ENCODE peak calls at places on chromosomes 7 and 10, in four cellular contexts. One of them, this sample, is unnamed. For H3K27me3, the result is how much of the 10 kb centered on the place peaks cover.

GRCh38 chr10:44402465-44403205 is 17.7 kb upstream of the CXCL12 start:
- DNase-seq in cardiac muscle cell: no peak
- DNase-seq in brain microvascular endothelial cell: no peak
- DNase-seq in uterus: no peak
- DNase-seq in this sample: no peak

GRCh38 chr10:26721561-26721960 is 24.1 kb downstream of the PDSS1 start:
- DNase-seq in uterus: no peak
- DNase-seq in cardiac muscle cell: no peak
- DNase-seq in brain microvascular endothelial cell: no peak
- DNase-seq in this sample: no peak

GRCh38 chr10:46556515-46557318 is at the start of gene GPRIN2:
- DNase-seq in uterus: peak
- DNase-seq in brain microvascular endothelial cell: no peak
- DNase-seq in cardiac muscle cell: peak
- DNase-seq in this sample: no peak

GRCh38 chr7:22001345-22002004 is 55.8 kb upstream of the CDCA7L start:
- DNase-seq in cardiac muscle cell: peak
- DNase-seq in brain microvascular endothelial cell: peak
- DNase-seq in uterus: no peak
- DNase-seq in this sample: no peak

GRCh38 chr10:70458329-70459060 is 17.0 kb upstream of the NODAL start:
- DNase-seq in uterus: peak
- DNase-seq in brain microvascular endothelial cell: peak
- DNase-seq in cardiac muscle cell: peak
- DNase-seq in this sample: peak

GRCh38 chr10:133132711-133133291 is 27.2 kb upstream of the KNDC1 start:
- DNase-seq in brain microvascular endothelial cell: no peak
- DNase-seq in uterus: peak
- DNase-seq in cardiac muscle cell: no peak
- DNase-seq in this sample: no peak

GRCh38 chr10:29618341-29619171 is 16.2 kb downstream of the SVIL start:
- DNase-seq in brain microvascular endothelial cell: no peak
- DNase-seq in uterus: peak
- DNase-seq in cardiac muscle cell: no peak
- DNase-seq in this sample: no peak

GRCh38 chr7:52685351-52685750 is 350.1 kb upstream of the POM121L12 start:
- DNase-seq in cardiac muscle cell: no peak
- DNase-seq in uterus: no peak
- DNase-seq in brain microvascular endothelial cell: no peak
- DNase-seq in this sample: no peak

GRCh38 chr10:77504870-77505257 is 132.7 kb downstream of the KCNMA1 start:
- DNase-seq in uterus: no peak
- DNase-seq in cardiac muscle cell: no peak
- DNase-seq in brain microvascular endothelial cell: peak
- DNase-seq in this sample: no peak

GRCh38 chr7:6269527-6269926 is 2.9 kb downstream of the CYTH3 start:
- DNase-seq in uterus: no peak
- DNase-seq in cardiac muscle cell: no peak
- DNase-seq in brain microvascular endothelial cell: no peak
- DNase-seq in this sample: no peak

GRCh38 chr7:131040467-131040932 is 287.2 kb upstream of the MKLN1 start:
- DNase-seq in cardiac muscle cell: peak
- DNase-seq in uterus: peak
- DNase-seq in brain microvascular endothelial cell: peak
- DNase-seq in this sample: no peak

GRCh38 chr7:47666164-47666862 is 84.4 kb upstream of the TNS3 start:
- DNase-seq in uterus: no peak
- DNase-seq in brain microvascular endothelial cell: peak
- DNase-seq in cardiac muscle cell: no peak
- DNase-seq in this sample: no peak

GRCh38 chr7:28434510-28434909 is 22.2 kb downstream of the CREB5 start:
- DNase-seq in cardiac muscle cell: no peak
- DNase-seq in uterus: no peak
- DNase-seq in brain microvascular endothelial cell: no peak
- DNase-seq in this sample: no peak

GRCh38 chr7:14691034-14691433 is 211.5 kb downstream of the DGKB start:
- DNase-seq in brain microvascular endothelial cell: no peak
- DNase-seq in cardiac muscle cell: no peak
- DNase-seq in uterus: no peak
- DNase-seq in this sample: no peak

GRCh38 chr7:157525501-157525915 is 188.7 kb downstream of the DNAJB6 start:
- DNase-seq in brain microvascular endothelial cell: no peak
- DNase-seq in uterus: no peak
- DNase-seq in cardiac muscle cell: no peak
- DNase-seq in this sample: no peak

GRCh38 chr7:46776790-46777189 is 805.1 kb downstream of the TNS3 start:
- DNase-seq in cardiac muscle cell: peak
- DNase-seq in uterus: no peak
- DNase-seq in brain microvascular endothelial cell: no peak
- DNase-seq in this sample: no peak

GRCh38 chr7:926061-927030 is 28.1 kb downstream of the ADAP1 start:
- DNase-seq in cardiac muscle cell: no peak
- DNase-seq in uterus: peak
- DNase-seq in brain microvascular endothelial cell: no peak
- DNase-seq in this sample: no peak
- H3K27ac ChIP-seq in cardiac muscle cell: no peak
- H3K27ac ChIP-seq in uterus: no peak
- H3K27ac ChIP-seq in brain microvascular endothelial cell: no peak
- H3K27ac ChIP-seq in this sample: no peak

GRCh38 chr7:40192036-40192435 is 57.2 kb downstream of the SUGCT start:
- DNase-seq in uterus: no peak
- DNase-seq in cardiac muscle cell: no peak
- DNase-seq in brain microvascular endothelial cell: no peak
- DNase-seq in this sample: no peak

GRCh38 chr7:40186586-40186985 is 51.8 kb downstream of the SUGCT start:
- DNase-seq in brain microvascular endothelial cell: no peak
- DNase-seq in uterus: no peak
- DNase-seq in cardiac muscle cell: no peak
- DNase-seq in this sample: no peak
- TF ChIP-seq CTCF in brain microvascular endothelial cell: peak
- TF ChIP-seq CTCF in uterus: no peak
- TF ChIP-seq CTCF in cardiac muscle cell: no peak
- TF ChIP-seq CTCF in this sample: no peak

DNA sequence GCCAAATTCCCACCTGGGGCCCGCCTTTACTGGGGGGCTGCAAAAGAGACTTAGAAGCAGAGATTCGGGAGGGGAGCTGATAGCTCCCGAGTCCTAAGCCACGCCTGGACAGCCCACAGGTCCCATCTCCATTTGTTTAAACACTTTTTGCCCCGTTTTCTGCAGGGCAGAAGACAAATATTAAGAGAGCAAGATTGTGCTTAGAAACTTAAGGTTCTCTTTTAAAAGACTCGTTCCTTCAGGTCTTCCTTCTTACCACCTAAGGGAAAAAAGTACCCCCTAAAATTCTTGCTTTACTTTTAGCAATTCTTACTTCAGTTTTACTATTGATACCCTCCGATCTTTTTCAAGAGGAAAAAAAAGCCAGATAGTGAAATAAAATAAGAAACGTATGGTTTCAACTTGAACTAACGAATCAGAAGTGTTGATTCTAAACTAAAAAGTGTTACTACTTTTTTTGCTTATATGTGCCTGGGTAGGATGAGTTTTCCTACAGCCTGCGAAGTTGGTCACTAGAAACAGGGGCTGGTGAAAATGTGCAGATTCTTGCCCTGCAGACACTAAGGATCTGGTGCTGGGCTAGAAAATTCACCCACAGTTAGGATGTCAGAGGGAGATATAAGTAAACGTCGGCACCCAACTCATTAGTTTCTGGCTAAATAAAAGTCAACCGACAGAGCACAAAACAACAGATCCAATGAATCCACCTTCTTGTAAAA is 298.8 kb upstream of the NFE2L3 start:
- DNase-seq in cardiac muscle cell: no peak
- DNase-seq in uterus: no peak
- DNase-seq in brain microvascular endothelial cell: no peak
- DNase-seq in this sample: no peak
- H3K27me3 ChIP-seq in cardiac muscle cell: under half
- H3K27me3 ChIP-seq in uterus: under half
- H3K27me3 ChIP-seq in brain microvascular endothelial cell: under half
- H3K27me3 ChIP-seq in this sample: half or more

GRCh38 chr7:85104432-85105205 is 82.2 kb downstream of the SEMA3D start:
- DNase-seq in brain microvascular endothelial cell: no peak
- DNase-seq in uterus: no peak
- DNase-seq in cardiac muscle cell: no peak
- DNase-seq in this sample: no peak
- H3K27ac ChIP-seq in brain microvascular endothelial cell: peak
- H3K27ac ChIP-seq in uterus: peak
- H3K27ac ChIP-seq in cardiac muscle cell: no peak
- H3K27ac ChIP-seq in this sample: peak

DNA sequence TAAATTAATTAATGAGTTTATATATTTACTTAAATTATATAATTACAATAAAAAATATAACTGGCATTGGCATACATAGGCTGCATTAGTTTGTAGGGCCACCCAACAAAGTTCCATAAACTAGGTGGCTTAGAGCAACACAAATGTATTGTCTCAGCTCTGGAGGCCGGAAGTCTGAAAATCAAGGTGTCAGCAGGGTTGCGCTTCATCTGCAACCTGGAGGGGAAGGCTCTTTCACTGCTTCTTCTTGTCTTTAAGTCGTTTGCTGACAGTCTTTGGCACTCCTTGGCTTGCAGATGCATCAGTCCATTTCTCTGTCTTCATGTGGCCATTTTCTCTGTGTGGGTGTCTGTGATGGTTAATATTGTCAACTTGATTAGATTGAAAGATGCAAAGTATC is 6.1 kb upstream of the BLVRA start:
- DNase-seq in brain microvascular endothelial cell: no peak
- DNase-seq in uterus: no peak
- DNase-seq in cardiac muscle cell: no peak
- DNase-seq in this sample: no peak
- TF ChIP-seq CTCF in brain microvascular endothelial cell: no peak
- TF ChIP-seq CTCF in uterus: no peak
- TF ChIP-seq CTCF in cardiac muscle cell: no peak
- TF ChIP-seq CTCF in this sample: no peak